ENCODE peak calls at places on chromosomes 6 and 20, in five cellular contexts. L is progenitor cell of endocrine pancreas, B is astrocyte of the spinal cord, I is stomach, V is HFFc6. Q is an unnamed sample.

GRCh38 chr20:52340036-52340634 is 148.6 kb upstream of the ZFP64 start:
- DNase-seq in L (no peak), B (no peak), I (no peak), V (no peak), Q (no peak)

GRCh38 chr20:39717976-39718375 is 755.8 kb downstream of the DHX35 start:
- DNase-seq in V (no peak), L (no peak), I (no peak), B (no peak), Q (no peak)

GRCh38 chr6:136411453-136412354 is 122.1 kb upstream of the BCLAF1 start:
- DNase-seq in I (no peak), L (no peak), V (no peak), B (no peak), Q (no peak)

GRCh38 chr20:48919336-48919881 is 2.1 kb upstream of the ARFGEF2 start:
- DNase-seq in B (no peak), V (no peak), L (no peak), I (no peak), Q (no peak)

GRCh38 chr20:51955756-51956155 is 153.4 kb upstream of the SALL4 start:
- DNase-seq in B (peak), L (no peak), I (no peak), V (peak), Q (no peak)

GRCh38 chr6:152091851-152092341 is 284.4 kb downstream of the ESR1 start:
- DNase-seq in V (peak), B (peak), L (no peak), I (no peak), Q (no peak)

GRCh38 chr6:26501482-26501986 is 1.4 kb downstream of the BTN1A1 start:
- DNase-seq in I (peak), B (no peak), L (no peak), V (no peak), Q (no peak)

GRCh38 chr6:170209354-170210025 is 81.4 kb downstream of the DLL1 start:
- DNase-seq in L (no peak), V (no peak), B (no peak), I (peak), Q (peak)

GRCh38 chr20:10877345-10877744 is 203.5 kb upstream of the JAG1 start:
- DNase-seq in B (no peak), L (no peak), I (no peak), V (no peak), Q (no peak)

DNA sequence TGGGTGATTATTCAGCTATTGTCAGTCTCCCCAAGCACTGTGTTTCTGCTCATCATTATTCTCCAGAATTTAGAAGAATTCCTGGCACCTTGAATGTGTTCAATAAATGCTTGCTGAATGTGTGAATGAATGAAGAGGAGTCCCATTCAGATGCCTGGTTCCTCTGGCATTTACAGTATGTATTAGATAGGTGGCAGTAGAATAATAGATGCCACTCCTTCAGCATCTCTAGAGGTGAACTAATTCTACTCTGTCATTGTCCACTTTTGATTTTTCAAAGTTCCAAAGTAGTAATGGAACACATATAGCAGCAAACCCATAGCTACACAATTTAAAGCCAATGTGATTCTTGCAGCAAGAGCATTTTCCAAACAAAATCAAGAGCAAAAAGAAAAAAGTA is 118.9 kb upstream of the CEP162 start:
- DNase-seq in L (no peak), I (no peak), V (no peak), B (no peak), Q (no peak)
- TF ChIP-seq CTCF in L (no peak), I (no peak), V (peak), B (no peak), Q (no peak)

GRCh38 chr20:17648306-17648646 is 33.8 kb downstream of the RRBP1 start:
- DNase-seq in I (no peak), B (no peak), L (no peak), V (no peak), Q (no peak)

GRCh38 chr20:17650816-17651760 is 31.0 kb downstream of the RRBP1 start:
- DNase-seq in L (no peak), V (peak), B (no peak), I (no peak), Q (no peak)

GRCh38 chr20:17647391-17648305 is 34.4 kb downstream of the RRBP1 start:
- DNase-seq in B (no peak), V (no peak), L (no peak), I (no peak), Q (no peak)

GRCh38 chr20:17650301-17650761 is 31.7 kb downstream of the RRBP1 start:
- DNase-seq in V (no peak), B (no peak), I (no peak), L (no peak), Q (no peak)

GRCh38 chr20:17648782-17649730 is 33.0 kb downstream of the RRBP1 start:
- DNase-seq in L (no peak), I (peak), V (no peak), B (peak), Q (peak)
- TF ChIP-seq CTCF in L (peak), I (peak), V (peak), B (peak), Q (peak)

GRCh38 chr6:122337645-122338044 is 61.8 kb upstream of the HSF2 start:
- DNase-seq in B (no peak), L (no peak), V (no peak), I (no peak), Q (no peak)
- TF ChIP-seq CTCF in B (no peak), L (no peak), V (no peak), I (no peak), Q (no peak)

DNA sequence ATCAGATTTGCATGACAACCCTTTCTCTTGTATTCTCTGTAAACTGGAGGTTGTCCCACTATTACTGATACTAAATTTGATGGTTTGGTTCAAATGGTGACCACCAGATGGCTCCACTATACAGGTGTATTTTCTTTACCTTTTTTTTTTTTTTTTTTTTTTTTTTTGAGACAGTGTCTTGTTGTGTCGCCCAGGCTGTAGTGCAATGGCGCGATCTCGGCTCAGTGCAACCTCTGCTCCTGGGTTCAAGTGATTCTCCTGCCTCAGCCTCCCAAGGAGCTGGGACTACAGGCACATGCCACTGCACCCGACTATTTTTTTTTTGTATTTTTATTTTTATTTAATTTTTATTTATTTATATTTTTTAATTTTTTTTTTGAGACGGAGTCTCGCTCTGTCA is 6.6 kb upstream of the WTAP start:
- DNase-seq in I (no peak), L (no peak), V (no peak), B (peak), Q (peak)
- TF ChIP-seq CTCF in I (peak), L (peak), V (peak), B (peak), Q (peak)

DNA sequence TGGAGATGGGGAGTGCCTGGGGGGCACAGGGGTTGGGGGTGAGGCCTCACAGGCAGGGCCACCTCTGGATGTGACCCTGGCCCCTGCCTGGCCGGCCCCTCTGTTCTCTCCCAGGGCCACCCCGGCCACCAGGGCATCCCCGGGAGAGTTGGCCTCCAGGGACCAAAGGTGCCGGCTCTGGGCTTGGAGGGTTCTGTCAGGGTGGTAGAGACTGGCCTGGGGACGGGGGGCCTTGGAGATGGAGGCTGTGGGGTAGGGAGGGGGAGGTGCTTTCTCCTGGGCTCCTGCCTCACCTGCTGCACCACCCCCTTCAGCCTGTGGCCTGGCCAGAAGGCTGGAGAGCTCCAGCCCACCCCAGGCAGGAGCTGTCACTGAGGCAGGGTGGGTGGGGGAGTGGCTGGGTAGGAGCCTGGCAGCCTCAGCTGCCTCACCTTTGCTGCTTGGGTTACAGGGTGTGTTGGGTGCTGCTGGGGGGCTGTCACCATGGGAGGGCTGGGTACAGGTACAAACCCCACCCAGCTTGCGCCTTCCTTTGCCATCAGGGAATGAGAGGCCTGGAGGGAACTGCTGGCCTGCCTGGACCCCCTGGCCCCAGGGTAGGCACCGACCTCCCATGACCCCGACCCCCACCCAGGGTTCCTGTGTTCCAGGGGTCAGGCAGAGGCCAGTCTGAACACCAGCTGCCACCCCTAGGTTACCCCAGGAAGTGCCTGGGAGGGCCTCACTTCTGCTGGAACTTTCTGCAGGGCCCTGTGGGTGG is 32.7 kb downstream of the COL20A1 start:
- DNase-seq in V (no peak), B (no peak), I (no peak), L (no peak), Q (no peak)
- TF ChIP-seq CTCF in V (no peak), B (no peak), I (no peak), L (no peak), Q (no peak)

GRCh38 chr6:150738092-150738625 is 127.3 kb upstream of the MTHFD1L start:
- DNase-seq in I (no peak), L (no peak), B (no peak), V (no peak), Q (no peak)
- TF ChIP-seq CTCF in I (no peak), L (no peak), B (no peak), V (no peak), Q (no peak)

GRCh38 chr20:59105581-59105980 is 58.0 kb upstream of the ZNF831 start:
- DNase-seq in I (no peak), B (no peak), V (no peak), L (no peak), Q (no peak)

GRCh38 chr20:59104848-59105247 is 58.8 kb upstream of the ZNF831 start:
- DNase-seq in I (no peak), L (no peak), B (no peak), V (no peak), Q (no peak)

DNA sequence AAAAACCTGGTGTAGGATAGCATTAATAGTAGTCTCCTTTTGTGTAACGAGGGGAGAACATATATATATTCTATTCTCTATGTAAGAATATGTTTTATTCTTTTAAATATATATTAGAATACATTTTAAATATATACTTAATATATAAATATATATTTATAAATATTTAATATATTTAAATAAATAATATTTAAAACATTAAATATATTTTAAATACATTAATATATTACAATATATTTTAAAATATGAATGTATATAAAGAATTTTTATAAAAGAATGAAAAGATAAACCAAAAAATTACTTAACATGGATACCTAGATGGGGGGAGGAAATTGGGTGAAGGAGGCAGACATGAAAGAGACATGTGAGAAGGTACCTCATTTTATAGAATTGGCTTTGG is 53.0 kb upstream of the ZNF831 start:
- DNase-seq in B (no peak), L (no peak), V (no peak), I (no peak), Q (no peak)
- TF ChIP-seq CTCF in B (no peak), L (no peak), V (no peak), I (no peak), Q (no peak)

GRCh38 chr6:18302561-18303439 is 38.5 kb upstream of the DEK start:
- DNase-seq in B (peak), L (no peak), V (no peak), I (no peak), Q (no peak)
- TF ChIP-seq CTCF in B (peak), L (no peak), V (peak), I (no peak), Q (no peak)

Q was measured in colonic mucosa.